ENCODE peak calls at places on chromosomes 4 and X, in ten cellular contexts. U is MCF 10A, T is cardiac fibroblast, G is EL, Y is AG09319, C is hippocampal formation, W is ovary, X is heart right ventricle, I is PC-9, E is kidney glomerular epithelial cell. R is an unnamed sample.

GRCh38 chr4:1579834-1580686 is 104.1 kb downstream of the FAM53A start:
- DNase-seq in U (peak; percentile 92), T (no peak), G (peak; percentile 87), Y (peak; percentile 91), C (no peak), W (peak; percentile 96), X (peak; percentile 83), I (peak; percentile 93), E (no peak), R (peak; percentile 84)

GRCh38 chrX:9905288-9905687 is 61.9 kb upstream of the CLDN34 start:
- DNase-seq in U (peak; percentile 46), T (peak; percentile 63), G (peak; percentile 64), Y (no peak), C (no peak), W (peak; percentile 36), X (no peak), I (no peak), E (no peak), R (no peak)

GRCh38 chr4:835148-836002 is 9.4 kb upstream of the CPLX1 start:
- DNase-seq in U (no peak), T (no peak), G (no peak), Y (no peak), C (no peak), W (no peak), X (peak; percentile 47), I (peak; percentile 82), E (no peak), R (peak; percentile 71)

GRCh38 chrX:63967541-63967940 is 182.5 kb upstream of the ARHGEF9 start:
- DNase-seq in U (no peak), T (no peak), G (peak; percentile 50), Y (no peak), C (no peak), W (no peak), X (no peak), I (no peak), E (no peak), R (no peak)

GRCh38 chr4:88858752-88859151 is 161.1 kb upstream of the NAP1L5 start:
- DNase-seq in U (no peak), T (no peak), G (no peak), Y (no peak), C (peak; percentile 14), W (no peak), X (no peak), I (no peak), E (no peak), R (no peak)

GRCh38 chrX:109448539-109448938 is 33.3 kb downstream of the GUCY2F start:
- DNase-seq in U (peak; percentile 68), T (peak; percentile 0), G (no peak), Y (no peak), C (peak; percentile 6), W (no peak), X (no peak), I (no peak), E (no peak), R (no peak)

GRCh38 chr4:101597204-101597603 is 193.3 kb upstream of the BANK1 start:
- DNase-seq in U (peak; percentile 5), T (peak; percentile 5), G (no peak), Y (no peak), C (no peak), W (no peak), X (no peak), I (no peak), E (no peak), R (no peak)

GRCh38 chrX:150074175-150074574 is 135.9 kb upstream of the EOLA2 start:
- DNase-seq in U (no peak), T (peak; percentile 43), G (peak; percentile 15), Y (no peak), C (no peak), W (no peak), X (no peak), I (no peak), E (no peak), R (no peak)

GRCh38 chrX:132165651-132166050 is 37.8 kb upstream of the FRMD7 start:
- DNase-seq in U (peak; percentile 8), T (no peak), G (peak; percentile 4), Y (no peak), C (no peak), W (no peak), X (no peak), I (no peak), E (no peak), R (no peak)

GRCh38 chr4:82213485-82214162 is 160.2 kb downstream of the HNRNPD start:
- DNase-seq in U (no peak), T (no peak), G (no peak), Y (no peak), C (no peak), W (no peak), X (no peak), I (no peak), E (no peak), R (no peak)

GRCh38 chrX:155819525-155819924 is 61.6 kb upstream of the VAMP7 start:
- DNase-seq in U (peak; percentile 9), T (no peak), G (no peak), Y (no peak), C (no peak), W (no peak), X (no peak), I (no peak), E (no peak), R (no peak)